ENCODE peak calls at places on chromosome 2, in eight cellular contexts. F is CD8-positive, alpha-beta T cell; B is fibroblast of mammary gland; X is heart left ventricle; G is pancreas; Q is uterus; D is fibroblast of lung; E is foreskin fibroblast. L is an unnamed sample.

GRCh38 chr2:12303181-12304030 is 413.3 kb upstream of the TRIB2 start:
- DNase-seq in F (no peak), B (peak), X (no peak), G (no peak), Q (no peak), D (peak), E (peak), L (peak)

GRCh38 chr2:67752964-67753363 is 309.8 kb downstream of the C1D start:
- DNase-seq in F (no peak), B (peak), X (no peak), G (no peak), Q (no peak), D (peak), E (peak), L (peak)

GRCh38 chr2:202165945-202166344 is 72.5 kb downstream of the SUMO1 start:
- DNase-seq in F (no peak), B (peak), X (no peak), G (no peak), Q (no peak), D (peak), E (peak), L (no peak)

GRCh38 chr2:59774821-59775463 is 778.5 kb downstream of the BCL11A start:
- DNase-seq in F (no peak), B (no peak), X (no peak), G (no peak), Q (no peak), D (no peak), E (no peak), L (no peak)

GRCh38 chr2:85853499-85854165 is 35.2 kb downstream of the ST3GAL5 start:
- DNase-seq in F (no peak), B (no peak), X (no peak), G (no peak), Q (no peak), D (no peak), E (no peak), L (no peak)

GRCh38 chr2:23777857-23778256 is 149.1 kb downstream of the ATAD2B start:
- DNase-seq in F (no peak), B (no peak), X (no peak), G (no peak), Q (no peak), D (no peak), E (no peak), L (no peak)

GRCh38 chr2:75053484-75054112 is 95.2 kb downstream of the POLE4 start:
- DNase-seq in F (no peak), B (no peak), X (no peak), G (peak), Q (no peak), D (no peak), E (peak), L (peak)

GRCh38 chr2:65658871-65659270 is 226.5 kb upstream of the SPRED2 start:
- DNase-seq in F (no peak), B (no peak), X (no peak), G (no peak), Q (no peak), D (no peak), E (peak), L (no peak)

GRCh38 chr2:176682278-176682677 is 413.0 kb downstream of the MTX2 start:
- DNase-seq in F (no peak), B (peak), X (no peak), G (no peak), Q (no peak), D (peak), E (no peak), L (peak)

GRCh38 chr2:28274911-28275685 is 117.6 kb upstream of the FOSL2 start:
- DNase-seq in F (no peak), B (peak), X (no peak), G (no peak), Q (no peak), D (peak), E (peak), L (peak)

GRCh38 chr2:128449226-128450061 is 130.8 kb upstream of the HS6ST1 start:
- DNase-seq in F (no peak), B (no peak), X (no peak), G (peak), Q (no peak), D (no peak), E (no peak), L (no peak)

GRCh38 chr2:239156516-239157265 is 244.1 kb downstream of the HDAC4 start:
- DNase-seq in F (no peak), B (no peak), X (peak), G (no peak), Q (peak), D (no peak), E (no peak), L (no peak)

GRCh38 chr2:238023608-238024007 is 37.2 kb upstream of the SCLY start:
- DNase-seq in F (no peak), B (no peak), X (no peak), G (no peak), Q (no peak), D (no peak), E (no peak), L (no peak)

GRCh38 chr2:38398739-38399138 is 21.7 kb upstream of the ATL2 start:
- DNase-seq in F (no peak), B (no peak), X (no peak), G (no peak), Q (no peak), D (no peak), E (no peak), L (no peak)

GRCh38 chr2:191176305-191176704 is 25.5 kb upstream of the STAT4 start:
- DNase-seq in F (no peak), B (no peak), X (no peak), G (no peak), Q (no peak), D (no peak), E (no peak), L (no peak)

GRCh38 chr2:9883897-9884296 is 40.6 kb downstream of the TAF1B start:
- DNase-seq in F (no peak), B (no peak), X (peak), G (no peak), Q (no peak), D (no peak), E (no peak), L (no peak)

GRCh38 chr2:75561566-75562512 is 1.1 kb upstream of the EVA1A start:
- DNase-seq in F (no peak), B (peak), X (no peak), G (no peak), Q (no peak), D (no peak), E (peak), L (no peak)

GRCh38 chr2:195543902-195544894 is 112.8 kb upstream of the SLC39A10 start:
- DNase-seq in F (no peak), B (peak), X (no peak), G (no peak), Q (no peak), D (peak), E (peak), L (peak)

GRCh38 chr2:132503621-132504200 is 87.1 kb downstream of the GPR39 start:
- DNase-seq in F (no peak), B (peak), X (no peak), G (no peak), Q (no peak), D (no peak), E (peak), L (no peak)

GRCh38 chr2:46645681-46646162 is 166.4 kb downstream of the TMEM247 start:
- DNase-seq in F (no peak), B (peak), X (peak), G (no peak), Q (peak), D (peak), E (peak), L (peak)

GRCh38 chr2:196963043-196963442 is 36.5 kb upstream of the PGAP1 start:
- DNase-seq in F (no peak), B (no peak), X (no peak), G (no peak), Q (no peak), D (no peak), E (no peak), L (no peak)

GRCh38 chr2:64036343-64036742 is 17.1 kb upstream of the VPS54 start:
- DNase-seq in F (no peak), B (peak), X (no peak), G (no peak), Q (no peak), D (peak), E (peak), L (peak)

GRCh38 chr2:106990307-106990706 is 104.3 kb upstream of the ST6GAL2 start:
- DNase-seq in F (no peak), B (peak), X (no peak), G (no peak), Q (no peak), D (peak), E (peak), L (peak)

GRCh38 chr2:195026261-195026660 is 630.8 kb upstream of the SLC39A10 start:
- DNase-seq in F (no peak), B (peak), X (no peak), G (no peak), Q (no peak), D (peak), E (peak), L (no peak)

GRCh38 chr2:120308038-120308910 is 37.7 kb upstream of the INHBB start:
- DNase-seq in F (no peak), B (peak), X (no peak), G (no peak), Q (no peak), D (no peak), E (no peak), L (no peak)

DNA sequence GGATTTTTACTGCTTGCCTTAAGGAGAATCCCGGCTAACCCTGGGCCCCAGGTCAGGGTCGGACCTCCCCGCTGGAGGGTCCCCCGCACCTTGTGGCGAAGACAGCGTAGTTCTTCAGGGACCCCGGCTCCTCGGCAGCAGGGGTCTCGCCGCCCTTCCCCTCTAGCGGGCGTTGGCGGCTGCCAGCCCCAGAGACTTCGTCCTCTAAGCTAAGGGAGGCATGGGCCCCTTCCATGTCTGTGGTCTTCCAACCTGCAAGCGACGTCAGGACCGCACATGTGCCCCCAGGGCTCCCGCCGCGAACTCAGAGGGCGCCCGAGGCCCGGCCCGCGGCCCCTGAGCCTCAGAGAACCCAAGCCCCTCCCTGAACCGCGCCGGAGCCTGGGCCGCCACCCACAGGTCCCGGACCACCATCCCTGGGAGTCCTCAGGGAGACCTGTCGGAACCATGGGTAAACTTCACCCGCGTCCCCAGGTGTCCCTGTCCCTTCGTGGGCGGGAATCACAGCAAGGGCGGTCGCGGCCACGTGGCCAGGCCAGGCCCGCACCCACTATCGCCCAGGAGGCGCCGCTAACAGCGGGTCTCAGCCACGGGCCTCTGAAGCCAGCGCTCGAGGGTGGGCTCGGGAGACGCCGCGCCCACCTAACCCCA is 562 bp downstream of the ANKMY1 start:
- DNase-seq in F (no peak), B (no peak), X (no peak), G (peak), Q (peak), D (no peak), E (peak), L (no peak)
- H3K4me3 ChIP-seq in F (no peak), B (peak), X (peak), G (peak), Q (peak), D (no peak), E (peak), L (peak)

DNA sequence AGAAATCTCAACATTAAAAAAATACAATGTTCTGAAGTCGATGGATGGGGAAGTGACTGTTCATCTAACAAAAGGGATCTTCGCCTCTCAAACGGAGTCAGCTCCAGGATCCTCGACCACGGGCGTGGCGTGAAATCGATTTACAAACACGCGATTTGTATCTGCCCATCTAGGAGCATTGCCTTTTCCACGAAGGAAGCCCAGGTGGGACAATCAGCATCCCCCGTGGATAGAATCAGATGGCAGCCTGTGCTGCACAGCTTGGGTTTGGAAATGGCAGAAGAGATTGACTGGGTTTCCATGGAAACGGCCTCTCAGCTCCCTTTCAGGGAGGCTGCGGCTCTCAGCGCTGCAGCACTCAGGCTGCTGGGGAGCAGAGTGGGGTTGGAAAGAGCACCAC is 110.8 kb upstream of the PXDN start:
- DNase-seq in F (no peak), B (no peak), X (no peak), G (no peak), Q (no peak), D (no peak), E (no peak), L (no peak)
- TF ChIP-seq CTCF in F (no peak), B (no peak), X (no peak), G (no peak), Q (no peak), D (no peak), E (no peak), L (no peak)

GRCh38 chr2:209579236-209579749 is 155.4 kb downstream of the MAP2 start:
- DNase-seq in F (no peak), B (peak), X (no peak), G (no peak), Q (no peak), D (peak), E (peak), L (peak)
- H3K4me3 ChIP-seq in F (no peak), B (peak), X (peak), G (no peak), Q (no peak), D (peak), E (peak), L (peak)

GRCh38 chr2:208407667-208408066 is 1.1 kb downstream of the PTH2R start:
- DNase-seq in F (no peak), B (peak), X (no peak), G (no peak), Q (no peak), D (peak), E (peak), L (peak)
- TF ChIP-seq CTCF in F (no peak), B (peak), X (no peak), G (peak), Q (no peak), D (peak), E (peak), L (peak)

DNA sequence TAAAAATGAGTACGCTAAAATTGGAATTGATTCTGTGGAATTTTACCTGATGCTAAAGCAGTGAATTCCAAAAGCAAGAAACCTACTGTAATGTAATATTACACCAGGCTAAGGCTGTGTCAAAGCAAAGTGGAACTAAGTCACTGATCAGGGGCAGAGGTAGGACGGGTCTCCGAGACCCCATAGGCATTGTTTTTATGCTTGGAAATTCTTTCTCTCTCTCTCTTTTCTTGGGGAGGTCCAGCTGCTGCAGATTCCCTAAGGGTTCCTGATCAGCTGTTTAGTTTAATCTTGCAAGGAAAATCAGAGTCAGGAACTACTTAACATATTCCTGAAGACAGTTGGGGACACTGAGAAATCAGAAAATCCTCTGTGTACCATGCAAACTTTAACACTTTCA is 220.2 kb downstream of the SRBD1 start:
- DNase-seq in F (no peak), B (no peak), X (no peak), G (no peak), Q (no peak), D (no peak), E (no peak), L (no peak)
- H3K4me3 ChIP-seq in F (no peak), B (no peak), X (no peak), G (no peak), Q (no peak), D (no peak), E (no peak), L (no peak)

DNA sequence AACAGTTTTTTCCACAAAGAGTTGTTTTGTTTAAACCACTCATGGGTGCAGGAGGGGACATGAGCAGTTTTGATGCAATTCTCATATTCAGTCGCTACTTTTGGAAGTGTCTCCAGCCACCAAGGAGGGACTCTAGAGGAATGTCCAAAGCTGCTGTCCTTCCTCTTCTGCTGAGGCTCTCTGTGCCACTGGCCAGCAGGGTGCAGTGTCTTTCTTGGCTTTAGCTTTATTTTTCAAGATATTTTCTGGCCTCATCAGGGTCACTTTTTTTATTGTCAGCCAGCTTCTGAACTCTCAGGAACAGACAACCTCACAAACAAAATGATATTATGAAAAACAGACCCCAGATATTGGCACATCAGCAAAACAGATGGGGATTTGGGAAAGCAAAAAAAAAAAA is 289.3 kb upstream of the ZSWIM2 start:
- DNase-seq in F (no peak), B (peak), X (peak), G (no peak), Q (peak), D (peak), E (peak), L (peak)
- TF ChIP-seq CTCF in F (no peak), B (peak), X (peak), G (no peak), Q (no peak), D (peak), E (peak), L (peak)

L was measured in fibroblast of pulmonary artery.